ENCODE peak calls at places on chromosomes 2 and 18, in five cellular contexts. One of them, this sample, is unnamed.

GRCh38 chr2:140248623-140249022 is 1468.4 kb upstream of the NXPH2 start:
- DNase-seq in H1: no peak
- DNase-seq in HepG2: no peak
- DNase-seq in K562: no peak
- DNase-seq in A549: no peak
- DNase-seq in this sample: no peak

GRCh38 chr2:216001201-216001600 is 12.2 kb downstream of the MREG start:
- DNase-seq in HepG2: no peak
- DNase-seq in H1: no peak
- DNase-seq in A549: no peak
- DNase-seq in K562: no peak
- DNase-seq in this sample: no peak

GRCh38 chr2:162312853-162313252 is 5.6 kb downstream of the IFIH1 start:
- DNase-seq in HepG2: no peak
- DNase-seq in H1: no peak
- DNase-seq in A549: no peak
- DNase-seq in K562: no peak
- DNase-seq in this sample: no peak

GRCh38 chr2:17635007-17635406 is 94.5 kb downstream of the VSNL1 start:
- DNase-seq in K562: no peak
- DNase-seq in H1: no peak
- DNase-seq in HepG2: no peak
- DNase-seq in A549: no peak
- DNase-seq in this sample: no peak

GRCh38 chr2:220442012-220442411 is 814.6 kb downstream of the SLC4A3 start:
- DNase-seq in K562: no peak
- DNase-seq in H1: no peak
- DNase-seq in HepG2: no peak
- DNase-seq in A549: no peak
- DNase-seq in this sample: no peak

GRCh38 chr2:4673025-4673489 is 969.7 kb downstream of the DCDC2C start:
- DNase-seq in H1: no peak
- DNase-seq in A549: peak
- DNase-seq in HepG2: peak
- DNase-seq in K562: peak
- DNase-seq in this sample: no peak

GRCh38 chr2:141911485-141912066 is 219.2 kb downstream of the LRP1B start:
- DNase-seq in H1: peak
- DNase-seq in HepG2: peak
- DNase-seq in K562: no peak
- DNase-seq in A549: peak
- DNase-seq in this sample: no peak

GRCh38 chr2:3651686-3652516 is 6.1 kb upstream of the ALLC start:
- DNase-seq in A549: no peak
- DNase-seq in K562: no peak
- DNase-seq in HepG2: peak
- DNase-seq in H1: peak
- DNase-seq in this sample: peak

GRCh38 chr2:144449028-144449406 is 70.9 kb downstream of the ZEB2 start:
- DNase-seq in K562: no peak
- DNase-seq in H1: no peak
- DNase-seq in A549: peak
- DNase-seq in HepG2: no peak
- DNase-seq in this sample: no peak

GRCh38 chr2:70698847-70699246 is 69.2 kb downstream of the ADD2 start:
- DNase-seq in A549: no peak
- DNase-seq in HepG2: no peak
- DNase-seq in H1: no peak
- DNase-seq in K562: no peak
- DNase-seq in this sample: no peak

GRCh38 chr2:240836781-240837467 is 16.9 kb upstream of the KIF1A start:
- DNase-seq in K562: no peak
- DNase-seq in H1: no peak
- DNase-seq in HepG2: no peak
- DNase-seq in A549: no peak
- DNase-seq in this sample: no peak

GRCh38 chr2:71807969-71808451 is 339.7 kb downstream of the CYP26B1 start:
- DNase-seq in H1: no peak
- DNase-seq in HepG2: no peak
- DNase-seq in A549: no peak
- DNase-seq in K562: no peak
- DNase-seq in this sample: no peak

GRCh38 chr18:77191241-77191751 is 58.4 kb upstream of the GALR1 start:
- DNase-seq in K562: no peak
- DNase-seq in H1: no peak
- DNase-seq in A549: no peak
- DNase-seq in HepG2: no peak
- DNase-seq in this sample: no peak

GRCh38 chr2:45285791-45286390 is 276.6 kb upstream of the SIX2 start:
- DNase-seq in K562: no peak
- DNase-seq in A549: no peak
- DNase-seq in H1: no peak
- DNase-seq in HepG2: no peak
- DNase-seq in this sample: no peak

GRCh38 chr2:197500503-197501179 is 462 bp downstream of the HSPE1 start:
- DNase-seq in HepG2: no peak
- DNase-seq in H1: no peak
- DNase-seq in A549: no peak
- DNase-seq in K562: no peak
- DNase-seq in this sample: no peak

GRCh38 chr2:199430219-199430618 is 27.5 kb downstream of the SATB2 start:
- DNase-seq in HepG2: no peak
- DNase-seq in A549: no peak
- DNase-seq in K562: no peak
- DNase-seq in H1: no peak
- DNase-seq in this sample: no peak

GRCh38 chr18:23981369-23981768 is 33.2 kb upstream of the TTC39C start:
- DNase-seq in A549: no peak
- DNase-seq in H1: no peak
- DNase-seq in HepG2: no peak
- DNase-seq in K562: no peak
- DNase-seq in this sample: peak

GRCh38 chr2:64479259-64480198 is 25.6 kb downstream of the LGALSL start:
- DNase-seq in H1: no peak
- DNase-seq in K562: no peak
- DNase-seq in HepG2: no peak
- DNase-seq in A549: no peak
- DNase-seq in this sample: no peak

GRCh38 chr18:6044319-6044718 is 149.0 kb upstream of the TMEM200C start:
- DNase-seq in HepG2: no peak
- DNase-seq in A549: no peak
- DNase-seq in K562: no peak
- DNase-seq in H1: no peak
- DNase-seq in this sample: no peak

GRCh38 chr2:115910270-115910669 is 1467.8 kb downstream of the DPP10 start:
- DNase-seq in H1: no peak
- DNase-seq in K562: no peak
- DNase-seq in A549: peak
- DNase-seq in HepG2: no peak
- DNase-seq in this sample: no peak

GRCh38 chr18:80250740-80251364 is 3.5 kb upstream of the PARD6G start:
- DNase-seq in H1: no peak
- DNase-seq in A549: no peak
- DNase-seq in K562: no peak
- DNase-seq in HepG2: no peak
- DNase-seq in this sample: no peak

GRCh38 chr2:230023313-230023712 is 45.4 kb downstream of the SLC16A14 start:
- DNase-seq in A549: no peak
- DNase-seq in H1: no peak
- DNase-seq in HepG2: no peak
- DNase-seq in K562: no peak
- DNase-seq in this sample: no peak

GRCh38 chr18:8052237-8052701 is 485.2 kb downstream of the PTPRM start:
- DNase-seq in HepG2: peak
- DNase-seq in A549: peak
- DNase-seq in K562: no peak
- DNase-seq in H1: no peak
- DNase-seq in this sample: no peak

GRCh38 chr2:201852878-201853415 is 46.6 kb downstream of the CDK15 start:
- DNase-seq in HepG2: peak
- DNase-seq in K562: no peak
- DNase-seq in A549: peak
- DNase-seq in H1: no peak
- DNase-seq in this sample: no peak

GRCh38 chr18:75128911-75129716 is 79.8 kb downstream of the PTGR3 start:
- DNase-seq in H1: no peak
- DNase-seq in A549: no peak
- DNase-seq in K562: no peak
- DNase-seq in HepG2: no peak
- DNase-seq in this sample: no peak

GRCh38 chr18:10169064-10169562 is 255.3 kb downstream of the VAPA start:
- DNase-seq in A549: no peak
- DNase-seq in K562: no peak
- DNase-seq in HepG2: no peak
- DNase-seq in H1: no peak
- DNase-seq in this sample: no peak

GRCh38 chr2:28465148-28465885 is 30.5 kb upstream of the PLB1 start:
- DNase-seq in K562: no peak
- DNase-seq in HepG2: peak
- DNase-seq in A549: no peak
- DNase-seq in H1: no peak
- DNase-seq in this sample: no peak

GRCh38 chr2:221997100-221997499 is 301.7 kb downstream of the PAX3 start:
- DNase-seq in K562: no peak
- DNase-seq in HepG2: peak
- DNase-seq in H1: no peak
- DNase-seq in A549: peak
- DNase-seq in this sample: no peak

GRCh38 chr2:230327418-230328154 is 593 bp downstream of the SP140L start:
- DNase-seq in K562: no peak
- DNase-seq in A549: no peak
- DNase-seq in H1: no peak
- DNase-seq in HepG2: no peak
- DNase-seq in this sample: no peak

GRCh38 chr2:110114007-110114591 is 1.5 kb downstream of the MALL start:
- DNase-seq in A549: peak
- DNase-seq in H1: no peak
- DNase-seq in HepG2: peak
- DNase-seq in K562: no peak
- DNase-seq in this sample: no peak

GRCh38 chr2:55916473-55917049 is 7.0 kb downstream of the EFEMP1 start:
- DNase-seq in K562: no peak
- DNase-seq in H1: no peak
- DNase-seq in HepG2: no peak
- DNase-seq in A549: no peak
- DNase-seq in this sample: no peak

GRCh38 chr18:48565105-48565504 is 26.3 kb downstream of the CTIF start:
- DNase-seq in K562: no peak
- DNase-seq in H1: no peak
- DNase-seq in A549: no peak
- DNase-seq in HepG2: no peak
- DNase-seq in this sample: no peak

GRCh38 chr18:48560491-48560890 is 21.7 kb downstream of the CTIF start:
- DNase-seq in HepG2: no peak
- DNase-seq in K562: no peak
- DNase-seq in H1: no peak
- DNase-seq in A549: no peak
- DNase-seq in this sample: no peak

GRCh38 chr18:48562075-48562474 is 23.2 kb downstream of the CTIF start:
- DNase-seq in H1: no peak
- DNase-seq in HepG2: no peak
- DNase-seq in A549: no peak
- DNase-seq in K562: no peak
- DNase-seq in this sample: no peak

GRCh38 chr18:48564139-48564538 is 25.3 kb downstream of the CTIF start:
- DNase-seq in H1: no peak
- DNase-seq in HepG2: no peak
- DNase-seq in K562: no peak
- DNase-seq in A549: no peak
- DNase-seq in this sample: no peak

DNA sequence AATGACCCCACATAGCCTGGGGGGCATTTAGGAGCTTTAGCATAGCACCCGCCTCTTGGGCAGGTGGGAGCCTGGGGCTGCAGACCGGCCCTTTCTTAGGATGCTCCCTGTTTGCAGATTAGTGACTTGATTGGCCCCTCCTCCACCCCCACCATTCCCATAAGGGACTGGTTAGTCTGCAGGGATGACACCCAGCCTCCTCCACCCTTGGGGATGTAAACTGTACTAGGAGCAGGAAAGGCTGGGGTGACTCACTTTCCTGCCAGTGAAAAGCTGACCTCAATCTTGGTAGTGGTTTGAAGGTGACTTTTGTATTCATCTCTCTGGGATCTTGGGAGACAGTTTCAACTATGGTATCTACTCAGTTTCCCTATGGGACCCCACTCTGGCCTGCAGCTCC is 24.2 kb downstream of the CTIF start:
- DNase-seq in H1: no peak
- DNase-seq in A549: peak
- DNase-seq in K562: peak
- DNase-seq in HepG2: no peak
- DNase-seq in this sample: no peak
- TF ChIP-seq KDM1A in H1: no peak
- TF ChIP-seq KDM1A in A549: no peak
- TF ChIP-seq KDM1A in K562: no peak
- TF ChIP-seq KDM1A in HepG2: no peak
- TF ChIP-seq KDM1A in this sample: no peak

DNA sequence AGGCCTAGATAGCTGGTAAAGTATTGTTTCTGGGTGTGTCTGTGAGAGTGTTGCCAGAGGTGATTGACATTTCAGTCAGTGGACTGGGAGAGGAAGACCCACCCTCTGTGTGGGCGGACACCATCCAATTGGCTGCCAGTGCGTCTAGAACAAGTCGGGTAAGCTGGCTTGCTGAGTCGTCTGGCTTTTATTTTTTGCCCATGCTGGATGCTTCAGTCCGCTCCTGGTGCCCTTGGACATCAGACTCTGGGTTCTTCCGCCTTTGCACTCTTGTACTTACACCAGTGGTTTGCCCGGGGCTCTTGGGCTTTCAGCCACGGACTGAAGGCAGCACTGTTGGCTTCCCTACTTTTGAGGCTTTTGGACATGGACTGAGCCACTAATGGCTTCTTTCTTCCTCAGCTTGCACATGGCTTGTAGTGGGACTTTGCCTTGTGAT is 24.3 kb downstream of the DIS3L2 start:
- DNase-seq in A549: no peak
- DNase-seq in K562: peak
- DNase-seq in HepG2: no peak
- DNase-seq in H1: no peak
- DNase-seq in this sample: no peak
- TF ChIP-seq KDM1A in A549: no peak
- TF ChIP-seq KDM1A in K562: no peak
- TF ChIP-seq KDM1A in HepG2: no peak
- TF ChIP-seq KDM1A in H1: no peak
- TF ChIP-seq KDM1A in this sample: no peak

GRCh38 chr2:190903693-190904450 is 23.3 kb downstream of the GLS start:
- DNase-seq in H1: no peak
- DNase-seq in HepG2: no peak
- DNase-seq in A549: no peak
- DNase-seq in K562: no peak
- DNase-seq in this sample: no peak
- TF ChIP-seq KDM1A in H1: no peak
- TF ChIP-seq KDM1A in HepG2: no peak
- TF ChIP-seq KDM1A in A549: no peak
- TF ChIP-seq KDM1A in K562: no peak
- TF ChIP-seq KDM1A in this sample: no peak

GRCh38 chr2:239826376-239826775 is 198.8 kb downstream of the NDUFA10 start:
- DNase-seq in A549: no peak
- DNase-seq in K562: no peak
- DNase-seq in HepG2: no peak
- DNase-seq in H1: no peak
- DNase-seq in this sample: no peak
- TF ChIP-seq KDM1A in A549: no peak
- TF ChIP-seq KDM1A in K562: no peak
- TF ChIP-seq KDM1A in HepG2: no peak
- TF ChIP-seq KDM1A in H1: no peak
- TF ChIP-seq KDM1A in this sample: no peak

GRCh38 chr18:41324934-41325333 is 630.1 kb upstream of the PIK3C3 start:
- DNase-seq in HepG2: no peak
- DNase-seq in H1: no peak
- DNase-seq in K562: no peak
- DNase-seq in A549: no peak
- DNase-seq in this sample: no peak
- TF ChIP-seq KDM1A in HepG2: no peak
- TF ChIP-seq KDM1A in H1: no peak
- TF ChIP-seq KDM1A in K562: no peak
- TF ChIP-seq KDM1A in A549: no peak
- TF ChIP-seq KDM1A in this sample: no peak